ENCODE peak calls at places on chromosomes 6 and 20, in ten cellular contexts. One of them, this sample, is unnamed.

GRCh38 chr20:9574182-9574581 is 59.8 kb downstream of the LAMP5 start:
- DNase-seq in prostate gland: no peak
- DNase-seq in mucosa of descending colon: no peak
- DNase-seq in uterus: no peak
- DNase-seq in ovary: no peak
- DNase-seq in A549: no peak
- DNase-seq in HFF-Myc: no peak
- DNase-seq in keratinocyte: no peak
- DNase-seq in fibroblast of lung: no peak
- DNase-seq in brain microvascular endothelial cell: no peak
- DNase-seq in this sample: no peak

GRCh38 chr6:140061422-140062041 is 687.1 kb upstream of the CITED2 start:
- DNase-seq in prostate gland: no peak
- DNase-seq in mucosa of descending colon: no peak
- DNase-seq in uterus: no peak
- DNase-seq in ovary: no peak
- DNase-seq in A549: no peak
- DNase-seq in HFF-Myc: no peak
- DNase-seq in keratinocyte: no peak
- DNase-seq in fibroblast of lung: no peak
- DNase-seq in brain microvascular endothelial cell: no peak
- DNase-seq in this sample: no peak

GRCh38 chr20:25692499-25692898 is 4.2 kb downstream of the ZNF337 start:
- DNase-seq in prostate gland: no peak
- DNase-seq in mucosa of descending colon: peak
- DNase-seq in uterus: no peak
- DNase-seq in ovary: no peak
- DNase-seq in A549: no peak
- DNase-seq in HFF-Myc: no peak
- DNase-seq in keratinocyte: no peak
- DNase-seq in fibroblast of lung: no peak
- DNase-seq in brain microvascular endothelial cell: no peak
- DNase-seq in this sample: no peak

GRCh38 chr6:11585426-11586016 is 48.0 kb downstream of the TMEM170B start:
- DNase-seq in prostate gland: no peak
- DNase-seq in mucosa of descending colon: peak
- DNase-seq in uterus: no peak
- DNase-seq in ovary: no peak
- DNase-seq in A549: peak
- DNase-seq in HFF-Myc: peak
- DNase-seq in keratinocyte: no peak
- DNase-seq in fibroblast of lung: peak
- DNase-seq in brain microvascular endothelial cell: peak
- DNase-seq in this sample: peak

GRCh38 chr6:105600342-105601293 is 197.7 kb upstream of the PREP start:
- DNase-seq in prostate gland: no peak
- DNase-seq in mucosa of descending colon: no peak
- DNase-seq in uterus: no peak
- DNase-seq in ovary: no peak
- DNase-seq in A549: peak
- DNase-seq in HFF-Myc: no peak
- DNase-seq in keratinocyte: no peak
- DNase-seq in fibroblast of lung: peak
- DNase-seq in brain microvascular endothelial cell: peak
- DNase-seq in this sample: no peak

GRCh38 chr20:13817342-13817741 is 32.5 kb downstream of the NDUFAF5 start:
- DNase-seq in prostate gland: no peak
- DNase-seq in mucosa of descending colon: no peak
- DNase-seq in uterus: no peak
- DNase-seq in ovary: no peak
- DNase-seq in A549: no peak
- DNase-seq in HFF-Myc: no peak
- DNase-seq in keratinocyte: no peak
- DNase-seq in fibroblast of lung: peak
- DNase-seq in brain microvascular endothelial cell: no peak
- DNase-seq in this sample: no peak

GRCh38 chr6:41450581-41450980 is 95.6 kb upstream of the FOXP4 start:
- DNase-seq in prostate gland: no peak
- DNase-seq in mucosa of descending colon: no peak
- DNase-seq in uterus: no peak
- DNase-seq in ovary: no peak
- DNase-seq in A549: no peak
- DNase-seq in HFF-Myc: no peak
- DNase-seq in keratinocyte: no peak
- DNase-seq in fibroblast of lung: no peak
- DNase-seq in brain microvascular endothelial cell: no peak
- DNase-seq in this sample: no peak

GRCh38 chr6:165929607-165930006 is 238.0 kb downstream of the TBXT start:
- DNase-seq in prostate gland: no peak
- DNase-seq in mucosa of descending colon: no peak
- DNase-seq in uterus: no peak
- DNase-seq in ovary: no peak
- DNase-seq in A549: no peak
- DNase-seq in HFF-Myc: no peak
- DNase-seq in keratinocyte: no peak
- DNase-seq in fibroblast of lung: no peak
- DNase-seq in brain microvascular endothelial cell: no peak
- DNase-seq in this sample: no peak

GRCh38 chr20:22402990-22403859 is 181.1 kb downstream of the FOXA2 start:
- DNase-seq in prostate gland: no peak
- DNase-seq in mucosa of descending colon: no peak
- DNase-seq in uterus: no peak
- DNase-seq in ovary: no peak
- DNase-seq in A549: peak
- DNase-seq in HFF-Myc: no peak
- DNase-seq in keratinocyte: no peak
- DNase-seq in fibroblast of lung: peak
- DNase-seq in brain microvascular endothelial cell: no peak
- DNase-seq in this sample: no peak

DNA sequence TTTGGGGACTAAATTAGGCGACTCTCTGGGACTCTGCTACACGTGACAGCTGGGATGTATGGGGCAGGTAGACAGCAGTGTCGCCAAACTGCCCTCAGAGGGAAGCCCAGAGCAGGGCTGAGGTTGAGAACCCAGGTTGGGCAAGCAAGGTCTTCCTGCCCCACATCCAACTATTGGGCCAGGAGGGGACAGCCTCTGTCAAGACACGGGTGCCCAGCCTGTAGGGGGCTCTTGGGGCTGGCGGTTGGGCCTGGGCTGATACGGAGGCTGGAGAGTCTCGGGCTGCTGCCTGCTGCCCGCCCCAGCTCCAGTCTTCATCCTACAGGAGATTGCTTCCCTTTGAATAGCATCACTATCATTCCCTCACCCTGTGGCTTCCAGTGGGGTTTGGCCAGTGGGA is 33.3 kb downstream of the CPNE5 start:
- DNase-seq in prostate gland: no peak
- DNase-seq in mucosa of descending colon: no peak
- DNase-seq in uterus: no peak
- DNase-seq in ovary: no peak
- DNase-seq in A549: no peak
- DNase-seq in HFF-Myc: no peak
- DNase-seq in keratinocyte: no peak
- DNase-seq in fibroblast of lung: no peak
- DNase-seq in brain microvascular endothelial cell: no peak
- DNase-seq in this sample: no peak
- H3K4me3 ChIP-seq in prostate gland: no peak
- H3K4me3 ChIP-seq in mucosa of descending colon: no peak
- H3K4me3 ChIP-seq in uterus: no peak
- H3K4me3 ChIP-seq in ovary: no peak
- H3K4me3 ChIP-seq in A549: no peak
- H3K4me3 ChIP-seq in HFF-Myc: no peak
- H3K4me3 ChIP-seq in keratinocyte: no peak
- H3K4me3 ChIP-seq in fibroblast of lung: no peak
- H3K4me3 ChIP-seq in brain microvascular endothelial cell: no peak
- H3K4me3 ChIP-seq in this sample: no peak

GRCh38 chr6:1315560-1316386 is 3.9 kb downstream of the FOXQ1 start:
- DNase-seq in prostate gland: no peak
- DNase-seq in mucosa of descending colon: no peak
- DNase-seq in uterus: no peak
- DNase-seq in ovary: no peak
- DNase-seq in A549: no peak
- DNase-seq in HFF-Myc: no peak
- DNase-seq in keratinocyte: no peak
- DNase-seq in fibroblast of lung: no peak
- DNase-seq in brain microvascular endothelial cell: no peak
- DNase-seq in this sample: no peak

GRCh38 chr6:1316482-1317220 is 4.8 kb downstream of the FOXQ1 start:
- DNase-seq in prostate gland: no peak
- DNase-seq in mucosa of descending colon: peak
- DNase-seq in uterus: no peak
- DNase-seq in ovary: no peak
- DNase-seq in A549: no peak
- DNase-seq in HFF-Myc: no peak
- DNase-seq in keratinocyte: no peak
- DNase-seq in fibroblast of lung: no peak
- DNase-seq in brain microvascular endothelial cell: no peak
- DNase-seq in this sample: no peak

GRCh38 chr6:1314617-1315016 is 2.7 kb downstream of the FOXQ1 start:
- DNase-seq in prostate gland: no peak
- DNase-seq in mucosa of descending colon: no peak
- DNase-seq in uterus: no peak
- DNase-seq in ovary: no peak
- DNase-seq in A549: no peak
- DNase-seq in HFF-Myc: no peak
- DNase-seq in keratinocyte: no peak
- DNase-seq in fibroblast of lung: no peak
- DNase-seq in brain microvascular endothelial cell: no peak
- DNase-seq in this sample: no peak

GRCh38 chr6:1313755-1314503 is 2.0 kb downstream of the FOXQ1 start:
- DNase-seq in prostate gland: peak
- DNase-seq in mucosa of descending colon: peak
- DNase-seq in uterus: no peak
- DNase-seq in ovary: no peak
- DNase-seq in A549: peak
- DNase-seq in HFF-Myc: no peak
- DNase-seq in keratinocyte: no peak
- DNase-seq in fibroblast of lung: no peak
- DNase-seq in brain microvascular endothelial cell: no peak
- DNase-seq in this sample: no peak

GRCh38 chr6:1315201-1315559 is 3.3 kb downstream of the FOXQ1 start:
- DNase-seq in prostate gland: no peak
- DNase-seq in mucosa of descending colon: no peak
- DNase-seq in uterus: no peak
- DNase-seq in ovary: no peak
- DNase-seq in A549: no peak
- DNase-seq in HFF-Myc: no peak
- DNase-seq in keratinocyte: no peak
- DNase-seq in fibroblast of lung: no peak
- DNase-seq in brain microvascular endothelial cell: no peak
- DNase-seq in this sample: no peak
- H3K4me3 ChIP-seq in prostate gland: no peak
- H3K4me3 ChIP-seq in mucosa of descending colon: no peak
- H3K4me3 ChIP-seq in uterus: no peak
- H3K4me3 ChIP-seq in ovary: no peak
- H3K4me3 ChIP-seq in A549: no peak
- H3K4me3 ChIP-seq in HFF-Myc: no peak
- H3K4me3 ChIP-seq in keratinocyte: no peak
- H3K4me3 ChIP-seq in fibroblast of lung: no peak
- H3K4me3 ChIP-seq in brain microvascular endothelial cell: no peak
- H3K4me3 ChIP-seq in this sample: no peak

DNA sequence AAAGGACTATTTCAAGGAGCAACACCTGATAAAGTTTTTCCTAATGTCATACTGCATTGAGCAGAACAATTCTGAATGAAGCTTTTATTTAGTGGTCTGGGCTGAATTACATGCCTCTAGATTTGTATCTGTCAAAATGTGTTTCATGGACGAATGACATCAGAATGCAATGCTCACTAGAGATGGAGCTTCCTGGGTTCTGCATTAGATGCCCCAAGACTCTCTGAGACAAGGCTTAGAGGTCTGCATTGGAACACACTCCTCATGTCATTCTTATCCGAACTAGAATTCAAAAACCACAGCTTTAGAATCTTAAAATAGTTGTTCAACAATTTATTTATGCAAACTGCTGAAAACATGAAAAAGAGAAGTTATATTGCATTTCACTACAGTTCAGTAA is 62.0 kb downstream of the SYNE1 start:
- DNase-seq in prostate gland: no peak
- DNase-seq in mucosa of descending colon: no peak
- DNase-seq in uterus: no peak
- DNase-seq in ovary: no peak
- DNase-seq in A549: no peak
- DNase-seq in HFF-Myc: no peak
- DNase-seq in keratinocyte: no peak
- DNase-seq in fibroblast of lung: no peak
- DNase-seq in brain microvascular endothelial cell: no peak
- DNase-seq in this sample: no peak
- H3K4me3 ChIP-seq in prostate gland: no peak
- H3K4me3 ChIP-seq in mucosa of descending colon: no peak
- H3K4me3 ChIP-seq in uterus: no peak
- H3K4me3 ChIP-seq in ovary: no peak
- H3K4me3 ChIP-seq in A549: no peak
- H3K4me3 ChIP-seq in HFF-Myc: no peak
- H3K4me3 ChIP-seq in keratinocyte: no peak
- H3K4me3 ChIP-seq in fibroblast of lung: no peak
- H3K4me3 ChIP-seq in brain microvascular endothelial cell: no peak
- H3K4me3 ChIP-seq in this sample: no peak

GRCh38 chr6:130513770-130514169 is 148.0 kb downstream of the TMEM200A start:
- DNase-seq in prostate gland: no peak
- DNase-seq in mucosa of descending colon: peak
- DNase-seq in uterus: no peak
- DNase-seq in ovary: no peak
- DNase-seq in A549: no peak
- DNase-seq in HFF-Myc: peak
- DNase-seq in keratinocyte: no peak
- DNase-seq in fibroblast of lung: peak
- DNase-seq in brain microvascular endothelial cell: peak
- DNase-seq in this sample: peak
- H3K4me3 ChIP-seq in prostate gland: no peak
- H3K4me3 ChIP-seq in mucosa of descending colon: no peak
- H3K4me3 ChIP-seq in uterus: no peak
- H3K4me3 ChIP-seq in ovary: no peak
- H3K4me3 ChIP-seq in A549: no peak
- H3K4me3 ChIP-seq in HFF-Myc: no peak
- H3K4me3 ChIP-seq in keratinocyte: no peak
- H3K4me3 ChIP-seq in fibroblast of lung: no peak
- H3K4me3 ChIP-seq in brain microvascular endothelial cell: no peak
- H3K4me3 ChIP-seq in this sample: no peak

DNA sequence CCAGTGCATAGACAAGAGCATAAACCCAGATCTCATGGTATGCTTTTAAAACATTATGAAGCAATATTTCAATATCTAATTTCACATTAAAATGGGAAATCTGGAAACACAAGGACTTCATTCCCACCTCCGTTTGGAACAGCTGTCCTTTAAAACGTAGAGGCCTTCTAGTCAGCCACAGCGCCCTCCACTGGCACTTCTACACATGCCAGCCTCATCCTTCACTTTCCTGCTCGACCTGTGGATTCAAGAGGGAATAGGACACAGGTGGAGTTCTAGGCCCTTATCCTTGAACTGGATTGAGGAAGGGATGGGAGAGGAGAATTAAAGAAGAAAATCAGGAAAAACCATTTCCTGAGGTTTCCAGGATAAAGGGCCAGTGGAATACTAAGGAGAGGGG is 85.6 kb downstream of the LYRM4 start:
- DNase-seq in prostate gland: no peak
- DNase-seq in mucosa of descending colon: no peak
- DNase-seq in uterus: no peak
- DNase-seq in ovary: no peak
- DNase-seq in A549: peak
- DNase-seq in HFF-Myc: no peak
- DNase-seq in keratinocyte: no peak
- DNase-seq in fibroblast of lung: no peak
- DNase-seq in brain microvascular endothelial cell: no peak
- DNase-seq in this sample: peak
- H3K4me3 ChIP-seq in prostate gland: no peak
- H3K4me3 ChIP-seq in mucosa of descending colon: no peak
- H3K4me3 ChIP-seq in uterus: no peak
- H3K4me3 ChIP-seq in ovary: no peak
- H3K4me3 ChIP-seq in A549: no peak
- H3K4me3 ChIP-seq in HFF-Myc: no peak
- H3K4me3 ChIP-seq in keratinocyte: no peak
- H3K4me3 ChIP-seq in fibroblast of lung: no peak
- H3K4me3 ChIP-seq in brain microvascular endothelial cell: no peak
- H3K4me3 ChIP-seq in this sample: peak

GRCh38 chr6:119296036-119297035 is 53.2 kb downstream of the MAN1A1 start:
- DNase-seq in prostate gland: no peak
- DNase-seq in mucosa of descending colon: no peak
- DNase-seq in uterus: no peak
- DNase-seq in ovary: no peak
- DNase-seq in A549: no peak
- DNase-seq in HFF-Myc: no peak
- DNase-seq in keratinocyte: no peak
- DNase-seq in fibroblast of lung: peak
- DNase-seq in brain microvascular endothelial cell: no peak
- DNase-seq in this sample: no peak
- H3K4me3 ChIP-seq in prostate gland: no peak
- H3K4me3 ChIP-seq in mucosa of descending colon: no peak
- H3K4me3 ChIP-seq in uterus: no peak
- H3K4me3 ChIP-seq in ovary: no peak
- H3K4me3 ChIP-seq in A549: no peak
- H3K4me3 ChIP-seq in HFF-Myc: no peak
- H3K4me3 ChIP-seq in keratinocyte: no peak
- H3K4me3 ChIP-seq in fibroblast of lung: no peak
- H3K4me3 ChIP-seq in brain microvascular endothelial cell: no peak
- H3K4me3 ChIP-seq in this sample: no peak

This sample was measured in GM12865.